ENCODE peak calls at places on chromosomes 7 and 10, in ten cellular contexts. One of them, this sample, is unnamed.

GRCh38 chr10:98242823-98243222 is 25.2 kb downstream of the LOXL4 start:
- DNase-seq in uterus: no peak
- DNase-seq in left lung: no peak
- DNase-seq in Panc1: no peak
- DNase-seq in GM06990: no peak
- DNase-seq in fibroblast of lung: peak; percentile 65
- DNase-seq in kidney epithelial cell: no peak
- DNase-seq in astrocyte: no peak
- DNase-seq in endodermal cell: no peak
- DNase-seq in breast epithelium: no peak
- DNase-seq in this sample: no peak

GRCh38 chr10:95464280-95464679 is 96.9 kb downstream of the SORBS1 start:
- DNase-seq in kidney epithelial cell: no peak
- DNase-seq in Panc1: no peak
- DNase-seq in uterus: no peak
- DNase-seq in left lung: no peak
- DNase-seq in fibroblast of lung: no peak
- DNase-seq in GM06990: no peak
- DNase-seq in astrocyte: no peak
- DNase-seq in endodermal cell: no peak
- DNase-seq in breast epithelium: no peak
- DNase-seq in this sample: no peak

GRCh38 chr7:17548014-17548653 is 249.7 kb downstream of the AHR start:
- DNase-seq in breast epithelium: no peak
- DNase-seq in Panc1: no peak
- DNase-seq in kidney epithelial cell: no peak
- DNase-seq in GM06990: no peak
- DNase-seq in endodermal cell: peak; percentile 67
- DNase-seq in fibroblast of lung: no peak
- DNase-seq in left lung: no peak
- DNase-seq in uterus: no peak
- DNase-seq in astrocyte: no peak
- DNase-seq in this sample: no peak

GRCh38 chr10:63547628-63548356 is 26.6 kb downstream of the REEP3 start:
- DNase-seq in endodermal cell: no peak
- DNase-seq in GM06990: no peak
- DNase-seq in left lung: no peak
- DNase-seq in fibroblast of lung: no peak
- DNase-seq in uterus: no peak
- DNase-seq in breast epithelium: no peak
- DNase-seq in Panc1: no peak
- DNase-seq in kidney epithelial cell: no peak
- DNase-seq in astrocyte: peak; percentile 57
- DNase-seq in this sample: no peak

GRCh38 chr7:44665531-44666213 is 59.2 kb downstream of the OGDH start:
- DNase-seq in endodermal cell: no peak
- DNase-seq in breast epithelium: no peak
- DNase-seq in fibroblast of lung: peak; percentile 60
- DNase-seq in left lung: no peak
- DNase-seq in GM06990: no peak
- DNase-seq in Panc1: no peak
- DNase-seq in uterus: no peak
- DNase-seq in kidney epithelial cell: peak; percentile 4
- DNase-seq in astrocyte: peak; percentile 92
- DNase-seq in this sample: no peak

GRCh38 chr7:35647171-35647574 is 47.8 kb downstream of the HERPUD2 start:
- DNase-seq in astrocyte: no peak
- DNase-seq in kidney epithelial cell: no peak
- DNase-seq in uterus: no peak
- DNase-seq in endodermal cell: peak; percentile 86
- DNase-seq in GM06990: no peak
- DNase-seq in breast epithelium: no peak
- DNase-seq in Panc1: no peak
- DNase-seq in left lung: no peak
- DNase-seq in fibroblast of lung: peak; percentile 29
- DNase-seq in this sample: no peak

GRCh38 chr10:50937230-50937907 is 51.9 kb upstream of the A1CF start:
- DNase-seq in Panc1: peak; percentile 27
- DNase-seq in endodermal cell: no peak
- DNase-seq in GM06990: no peak
- DNase-seq in astrocyte: peak; percentile 16
- DNase-seq in fibroblast of lung: peak; percentile 75
- DNase-seq in uterus: no peak
- DNase-seq in kidney epithelial cell: no peak
- DNase-seq in left lung: no peak
- DNase-seq in breast epithelium: no peak
- DNase-seq in this sample: peak; percentile 15

GRCh38 chr7:10940748-10941358 is 32.8 kb upstream of the PHF14 start:
- DNase-seq in kidney epithelial cell: no peak
- DNase-seq in endodermal cell: no peak
- DNase-seq in GM06990: no peak
- DNase-seq in breast epithelium: no peak
- DNase-seq in uterus: no peak
- DNase-seq in fibroblast of lung: no peak
- DNase-seq in astrocyte: no peak
- DNase-seq in left lung: no peak
- DNase-seq in Panc1: no peak
- DNase-seq in this sample: no peak

GRCh38 chr7:127251458-127252379 is 1.0 kb downstream of the GRM8 start:
- DNase-seq in Panc1: no peak
- DNase-seq in endodermal cell: peak; percentile 73
- DNase-seq in uterus: no peak
- DNase-seq in fibroblast of lung: no peak
- DNase-seq in left lung: peak; percentile 64
- DNase-seq in GM06990: peak; percentile 34
- DNase-seq in astrocyte: no peak
- DNase-seq in breast epithelium: no peak
- DNase-seq in kidney epithelial cell: no peak
- DNase-seq in this sample: no peak

GRCh38 chr7:116861717-116862116 is 670 bp upstream of the CAPZA2 start:
- DNase-seq in astrocyte: no peak
- DNase-seq in Panc1: no peak
- DNase-seq in fibroblast of lung: no peak
- DNase-seq in breast epithelium: no peak
- DNase-seq in GM06990: no peak
- DNase-seq in endodermal cell: no peak
- DNase-seq in uterus: no peak
- DNase-seq in left lung: no peak
- DNase-seq in kidney epithelial cell: no peak
- DNase-seq in this sample: no peak
- H3K4me3 ChIP-seq in astrocyte: no peak overlapping the region
- H3K4me3 ChIP-seq in Panc1: peak overlapping the region; percentile 92
- H3K4me3 ChIP-seq in fibroblast of lung: no peak overlapping the region
- H3K4me3 ChIP-seq in breast epithelium: peak overlapping the region; percentile 89
- H3K4me3 ChIP-seq in GM06990: no peak overlapping the region
- H3K4me3 ChIP-seq in endodermal cell: no peak overlapping the region
- H3K4me3 ChIP-seq in uterus: no peak overlapping the region
- H3K4me3 ChIP-seq in left lung: no peak overlapping the region
- H3K4me3 ChIP-seq in kidney epithelial cell: no peak overlapping the region
- H3K4me3 ChIP-seq in this sample: no peak overlapping the region

GRCh38 chr10:60299961-60300883 is 89.5 kb downstream of the ANK3 start:
- DNase-seq in Panc1: no peak
- DNase-seq in astrocyte: peak; percentile 98
- DNase-seq in left lung: no peak
- DNase-seq in kidney epithelial cell: peak; percentile 19
- DNase-seq in fibroblast of lung: no peak
- DNase-seq in endodermal cell: peak; percentile 76
- DNase-seq in GM06990: no peak
- DNase-seq in uterus: no peak
- DNase-seq in breast epithelium: no peak
- DNase-seq in this sample: no peak
- TF ChIP-seq CTCF in Panc1: no peak
- TF ChIP-seq CTCF in astrocyte: no peak
- TF ChIP-seq CTCF in left lung: no peak
- TF ChIP-seq CTCF in kidney epithelial cell: no peak
- TF ChIP-seq CTCF in fibroblast of lung: no peak
- TF ChIP-seq CTCF in endodermal cell: peak; percentile 24
- TF ChIP-seq CTCF in GM06990: no peak
- TF ChIP-seq CTCF in uterus: no peak
- TF ChIP-seq CTCF in breast epithelium: no peak
- TF ChIP-seq CTCF in this sample: no peak

GRCh38 chr7:7911756-7912155 is 56.8 kb upstream of the GLCCI1 start:
- DNase-seq in left lung: no peak
- DNase-seq in kidney epithelial cell: no peak
- DNase-seq in endodermal cell: no peak
- DNase-seq in breast epithelium: no peak
- DNase-seq in fibroblast of lung: no peak
- DNase-seq in Panc1: no peak
- DNase-seq in astrocyte: no peak
- DNase-seq in GM06990: no peak
- DNase-seq in uterus: no peak
- DNase-seq in this sample: no peak

GRCh38 chr7:7912937-7913336 is 55.7 kb upstream of the GLCCI1 start:
- DNase-seq in breast epithelium: no peak
- DNase-seq in kidney epithelial cell: no peak
- DNase-seq in GM06990: no peak
- DNase-seq in uterus: no peak
- DNase-seq in endodermal cell: no peak
- DNase-seq in astrocyte: no peak
- DNase-seq in fibroblast of lung: no peak
- DNase-seq in left lung: no peak
- DNase-seq in Panc1: no peak
- DNase-seq in this sample: no peak

GRCh38 chr7:7909376-7909775 is 59.2 kb upstream of the GLCCI1 start:
- DNase-seq in breast epithelium: no peak
- DNase-seq in kidney epithelial cell: no peak
- DNase-seq in Panc1: no peak
- DNase-seq in astrocyte: peak; percentile 12
- DNase-seq in left lung: no peak
- DNase-seq in GM06990: no peak
- DNase-seq in uterus: no peak
- DNase-seq in endodermal cell: no peak
- DNase-seq in fibroblast of lung: peak; percentile 57
- DNase-seq in this sample: no peak

GRCh38 chr7:7913506-7913905 is 55.1 kb upstream of the GLCCI1 start:
- DNase-seq in uterus: no peak
- DNase-seq in kidney epithelial cell: no peak
- DNase-seq in Panc1: no peak
- DNase-seq in breast epithelium: no peak
- DNase-seq in GM06990: no peak
- DNase-seq in left lung: no peak
- DNase-seq in fibroblast of lung: peak; percentile 56
- DNase-seq in endodermal cell: no peak
- DNase-seq in astrocyte: no peak
- DNase-seq in this sample: peak; percentile 7

DNA sequence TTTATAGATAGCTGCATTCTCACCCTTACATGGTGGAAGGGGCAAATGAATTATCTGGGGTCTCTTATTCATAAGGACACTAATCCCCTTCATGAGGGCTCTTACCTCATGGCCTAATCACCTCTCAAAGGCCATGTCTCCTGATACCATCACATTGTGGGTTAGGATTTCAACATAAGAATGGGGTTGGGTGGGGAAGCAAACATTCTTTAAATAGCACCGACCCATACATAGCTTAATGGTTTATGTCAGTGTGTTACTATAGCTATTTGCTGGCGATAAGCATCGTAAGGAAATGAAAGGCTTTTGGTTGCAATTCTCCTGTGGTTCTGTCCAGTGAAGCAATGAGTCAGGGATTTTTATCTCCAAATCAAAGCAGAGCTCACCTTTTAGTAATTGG is 57.3 kb upstream of the GLCCI1 start:
- DNase-seq in endodermal cell: peak; percentile 59
- DNase-seq in breast epithelium: no peak
- DNase-seq in astrocyte: peak; percentile 97
- DNase-seq in kidney epithelial cell: peak; percentile 82
- DNase-seq in Panc1: no peak
- DNase-seq in fibroblast of lung: peak; percentile 64
- DNase-seq in left lung: no peak
- DNase-seq in GM06990: no peak
- DNase-seq in uterus: no peak
- DNase-seq in this sample: peak; percentile 9
- H3K4me3 ChIP-seq in endodermal cell: peak overlapping the region; percentile 17
- H3K4me3 ChIP-seq in breast epithelium: no peak overlapping the region
- H3K4me3 ChIP-seq in astrocyte: no peak overlapping the region
- H3K4me3 ChIP-seq in kidney epithelial cell: no peak overlapping the region
- H3K4me3 ChIP-seq in Panc1: no peak overlapping the region
- H3K4me3 ChIP-seq in fibroblast of lung: no peak overlapping the region
- H3K4me3 ChIP-seq in left lung: no peak overlapping the region
- H3K4me3 ChIP-seq in GM06990: no peak overlapping the region
- H3K4me3 ChIP-seq in uterus: no peak overlapping the region
- H3K4me3 ChIP-seq in this sample: no peak overlapping the region

DNA sequence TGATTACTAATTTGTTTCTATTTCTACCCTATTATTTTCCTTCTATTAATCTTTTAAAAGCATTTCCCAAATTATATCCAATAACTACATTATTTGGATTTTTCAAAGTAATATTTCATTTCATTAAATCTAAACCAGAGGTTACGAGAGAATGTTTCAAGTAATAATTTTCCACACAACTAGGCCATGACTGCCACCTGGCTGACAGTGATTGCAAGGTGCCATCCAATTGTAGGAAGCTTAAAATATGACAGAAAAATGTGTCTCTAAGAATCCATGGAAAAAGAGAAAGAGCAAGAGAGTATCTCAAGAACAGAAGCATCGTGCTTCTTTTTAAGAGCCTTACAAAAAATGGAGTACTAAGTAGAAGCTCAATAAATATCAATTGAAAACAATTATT is 48.7 kb downstream of the TPK1 start:
- DNase-seq in astrocyte: no peak
- DNase-seq in endodermal cell: no peak
- DNase-seq in uterus: no peak
- DNase-seq in fibroblast of lung: no peak
- DNase-seq in Panc1: no peak
- DNase-seq in breast epithelium: no peak
- DNase-seq in kidney epithelial cell: no peak
- DNase-seq in left lung: no peak
- DNase-seq in GM06990: no peak
- DNase-seq in this sample: no peak
- TF ChIP-seq CTCF in astrocyte: no peak
- TF ChIP-seq CTCF in endodermal cell: peak; percentile 67
- TF ChIP-seq CTCF in uterus: no peak
- TF ChIP-seq CTCF in fibroblast of lung: no peak
- TF ChIP-seq CTCF in Panc1: peak; percentile 27
- TF ChIP-seq CTCF in breast epithelium: no peak
- TF ChIP-seq CTCF in kidney epithelial cell: peak; percentile 14
- TF ChIP-seq CTCF in left lung: no peak
- TF ChIP-seq CTCF in GM06990: peak; percentile 10
- TF ChIP-seq CTCF in this sample: no peak

GRCh38 chr7:129052441-129052840 is 2.5 kb downstream of the TNPO3 start:
- DNase-seq in uterus: no peak
- DNase-seq in Panc1: no peak
- DNase-seq in kidney epithelial cell: no peak
- DNase-seq in endodermal cell: no peak
- DNase-seq in breast epithelium: no peak
- DNase-seq in left lung: no peak
- DNase-seq in astrocyte: no peak
- DNase-seq in fibroblast of lung: no peak
- DNase-seq in GM06990: no peak
- DNase-seq in this sample: no peak
- H3K4me3 ChIP-seq in uterus: no peak overlapping the region
- H3K4me3 ChIP-seq in Panc1: peak overlapping the region; percentile 96
- H3K4me3 ChIP-seq in kidney epithelial cell: no peak overlapping the region
- H3K4me3 ChIP-seq in endodermal cell: peak overlapping the region; percentile 98
- H3K4me3 ChIP-seq in breast epithelium: no peak overlapping the region
- H3K4me3 ChIP-seq in left lung: no peak overlapping the region
- H3K4me3 ChIP-seq in astrocyte: no peak overlapping the region
- H3K4me3 ChIP-seq in fibroblast of lung: no peak overlapping the region
- H3K4me3 ChIP-seq in GM06990: peak overlapping the region; percentile 99
- H3K4me3 ChIP-seq in this sample: peak overlapping the region; percentile 95